ENCODE peak calls at places on chromosome 21, in six cellular contexts. One of them, this sample, is unnamed.

GRCh38 chr21:42417533-42417932 is 13.8 kb downstream of the UBASH3A start:
- DNase-seq in OCI-LY7: no peak
- DNase-seq in pancreas: no peak
- DNase-seq in uterus: no peak
- DNase-seq in heart left ventricle: no peak
- DNase-seq in hepatocyte: no peak
- DNase-seq in this sample: no peak

GRCh38 chr21:42317341-42317741 is 2.1 kb upstream of the TFF3 start:
- DNase-seq in OCI-LY7: no peak
- DNase-seq in pancreas: no peak
- DNase-seq in uterus: peak; percentile 3
- DNase-seq in heart left ventricle: no peak
- DNase-seq in hepatocyte: no peak
- DNase-seq in this sample: no peak

GRCh38 chr21:36436829-36437744 is 42.8 kb downstream of the CLDN14 start:
- DNase-seq in OCI-LY7: no peak
- DNase-seq in pancreas: no peak
- DNase-seq in uterus: no peak
- DNase-seq in heart left ventricle: no peak
- DNase-seq in hepatocyte: no peak
- DNase-seq in this sample: no peak

GRCh38 chr21:43881283-43881682 is 16.3 kb downstream of the AGPAT3 start:
- DNase-seq in OCI-LY7: no peak
- DNase-seq in pancreas: no peak
- DNase-seq in uterus: no peak
- DNase-seq in heart left ventricle: no peak
- DNase-seq in hepatocyte: no peak
- DNase-seq in this sample: no peak

GRCh38 chr21:36079010-36079649 is 9.3 kb downstream of the CBR1 start:
- DNase-seq in OCI-LY7: no peak
- DNase-seq in pancreas: no peak
- DNase-seq in uterus: no peak
- DNase-seq in heart left ventricle: no peak
- DNase-seq in hepatocyte: no peak
- DNase-seq in this sample: no peak

GRCh38 chr21:41966872-41967621 is 13.2 kb upstream of the C2CD2 start:
- DNase-seq in OCI-LY7: no peak
- DNase-seq in pancreas: peak; percentile 8
- DNase-seq in uterus: peak; percentile 6
- DNase-seq in heart left ventricle: no peak
- DNase-seq in hepatocyte: no peak
- DNase-seq in this sample: no peak

GRCh38 chr21:25254491-25255174 is 352.6 kb downstream of the MRPL39 start:
- DNase-seq in OCI-LY7: no peak
- DNase-seq in pancreas: no peak
- DNase-seq in uterus: no peak
- DNase-seq in heart left ventricle: no peak
- DNase-seq in hepatocyte: no peak
- DNase-seq in this sample: no peak

GRCh38 chr21:42056468-42056867 is 14.6 kb upstream of the UMODL1 start:
- DNase-seq in OCI-LY7: no peak
- DNase-seq in pancreas: no peak
- DNase-seq in uterus: no peak
- DNase-seq in heart left ventricle: no peak
- DNase-seq in hepatocyte: peak; percentile 44
- DNase-seq in this sample: no peak

GRCh38 chr21:26964379-26964778 is 2.5 kb downstream of the ADAMTS5 start:
- DNase-seq in OCI-LY7: no peak
- DNase-seq in pancreas: no peak
- DNase-seq in uterus: peak; percentile 90
- DNase-seq in heart left ventricle: peak; percentile 66
- DNase-seq in hepatocyte: no peak
- DNase-seq in this sample: no peak

GRCh38 chr21:42850866-42851391 is 28.4 kb downstream of the WDR4 start:
- DNase-seq in OCI-LY7: peak; percentile 34
- DNase-seq in pancreas: no peak
- DNase-seq in uterus: no peak
- DNase-seq in heart left ventricle: no peak
- DNase-seq in hepatocyte: no peak
- DNase-seq in this sample: no peak

GRCh38 chr21:42405064-42406059 is 1.7 kb downstream of the UBASH3A start:
- DNase-seq in OCI-LY7: no peak
- DNase-seq in pancreas: no peak
- DNase-seq in uterus: no peak
- DNase-seq in heart left ventricle: no peak
- DNase-seq in hepatocyte: no peak
- DNase-seq in this sample: no peak

GRCh38 chr21:38384246-38384576 is 114.1 kb downstream of the ERG start:
- DNase-seq in OCI-LY7: no peak
- DNase-seq in pancreas: no peak
- DNase-seq in uterus: no peak
- DNase-seq in heart left ventricle: no peak
- DNase-seq in hepatocyte: no peak
- DNase-seq in this sample: no peak

GRCh38 chr21:26112979-26113378 is 57.6 kb downstream of the APP start:
- DNase-seq in OCI-LY7: no peak
- DNase-seq in pancreas: no peak
- DNase-seq in uterus: no peak
- DNase-seq in heart left ventricle: no peak
- DNase-seq in hepatocyte: no peak
- DNase-seq in this sample: no peak

GRCh38 chr21:42060166-42060565 is 11.0 kb upstream of the UMODL1 start:
- DNase-seq in OCI-LY7: no peak
- DNase-seq in pancreas: no peak
- DNase-seq in uterus: no peak
- DNase-seq in heart left ventricle: peak; percentile 59
- DNase-seq in hepatocyte: no peak
- DNase-seq in this sample: no peak

GRCh38 chr21:17466166-17466565 is 46.7 kb upstream of the CXADR start:
- DNase-seq in OCI-LY7: no peak
- DNase-seq in pancreas: no peak
- DNase-seq in uterus: no peak
- DNase-seq in heart left ventricle: no peak
- DNase-seq in hepatocyte: peak; percentile 64
- DNase-seq in this sample: no peak

GRCh38 chr21:24224411-24224810 is 1382.9 kb downstream of the MRPL39 start:
- DNase-seq in OCI-LY7: no peak
- DNase-seq in pancreas: no peak
- DNase-seq in uterus: no peak
- DNase-seq in heart left ventricle: no peak
- DNase-seq in hepatocyte: no peak
- DNase-seq in this sample: no peak

GRCh38 chr21:38958940-38959685 is 153.4 kb downstream of the ETS2 start:
- DNase-seq in OCI-LY7: no peak
- DNase-seq in pancreas: no peak
- DNase-seq in uterus: peak; percentile 86
- DNase-seq in heart left ventricle: no peak
- DNase-seq in hepatocyte: peak; percentile 71
- DNase-seq in this sample: no peak

GRCh38 chr21:31335957-31336738 is 7.9 kb downstream of the TIAM1 start:
- DNase-seq in OCI-LY7: no peak
- DNase-seq in pancreas: no peak
- DNase-seq in uterus: no peak
- DNase-seq in heart left ventricle: no peak
- DNase-seq in hepatocyte: peak; percentile 27
- DNase-seq in this sample: no peak

GRCh38 chr21:15442743-15443142 is 287.0 kb upstream of the USP25 start:
- DNase-seq in OCI-LY7: no peak
- DNase-seq in pancreas: no peak
- DNase-seq in uterus: no peak
- DNase-seq in heart left ventricle: no peak
- DNase-seq in hepatocyte: no peak
- DNase-seq in this sample: no peak

GRCh38 chr21:26199471-26199870 is 28.9 kb upstream of the APP start:
- DNase-seq in OCI-LY7: no peak
- DNase-seq in pancreas: no peak
- DNase-seq in uterus: no peak
- DNase-seq in heart left ventricle: no peak
- DNase-seq in hepatocyte: no peak
- DNase-seq in this sample: no peak

GRCh38 chr21:18049461-18049860 is 195.2 kb upstream of the CHODL start:
- DNase-seq in OCI-LY7: no peak
- DNase-seq in pancreas: no peak
- DNase-seq in uterus: no peak
- DNase-seq in heart left ventricle: no peak
- DNase-seq in hepatocyte: no peak
- DNase-seq in this sample: no peak

GRCh38 chr21:37145635-37146111 is 72.6 kb downstream of the TTC3 start:
- DNase-seq in OCI-LY7: no peak
- DNase-seq in pancreas: no peak
- DNase-seq in uterus: no peak
- DNase-seq in heart left ventricle: no peak
- DNase-seq in hepatocyte: no peak
- DNase-seq in this sample: no peak

GRCh38 chr21:29305068-29305467 is 6.3 kb downstream of the BACH1 start:
- DNase-seq in OCI-LY7: no peak
- DNase-seq in pancreas: no peak
- DNase-seq in uterus: no peak
- DNase-seq in heart left ventricle: no peak
- DNase-seq in hepatocyte: no peak
- DNase-seq in this sample: no peak
- H3K4me1 ChIP-seq in OCI-LY7: peaks cover 54% of the 10 kb centered on the region
- H3K4me1 ChIP-seq in pancreas: peaks cover 17% of the 10 kb centered on the region
- H3K4me1 ChIP-seq in uterus: peaks cover 4% of the 10 kb centered on the region
- H3K4me1 ChIP-seq in heart left ventricle: peaks cover 43% of the 10 kb centered on the region
- H3K4me1 ChIP-seq in hepatocyte: peaks cover 56% of the 10 kb centered on the region
- H3K4me1 ChIP-seq in this sample: peaks cover 30% of the 10 kb centered on the region

GRCh38 chr21:44927587-44928461 is 7.1 kb upstream of the ITGB2 start:
- DNase-seq in OCI-LY7: peak; percentile 73
- DNase-seq in pancreas: no peak
- DNase-seq in uterus: no peak
- DNase-seq in heart left ventricle: peak; percentile 84
- DNase-seq in hepatocyte: peak; percentile 45
- DNase-seq in this sample: peak; percentile 90

GRCh38 chr21:44929242-44929798 is 8.6 kb upstream of the ITGB2 start:
- DNase-seq in OCI-LY7: no peak
- DNase-seq in pancreas: no peak
- DNase-seq in uterus: no peak
- DNase-seq in heart left ventricle: peak; percentile 17
- DNase-seq in hepatocyte: no peak
- DNase-seq in this sample: no peak

GRCh38 chr21:44925027-44925755 is 4.5 kb upstream of the ITGB2 start:
- DNase-seq in OCI-LY7: no peak
- DNase-seq in pancreas: no peak
- DNase-seq in uterus: no peak
- DNase-seq in heart left ventricle: no peak
- DNase-seq in hepatocyte: no peak
- DNase-seq in this sample: no peak

GRCh38 chr21:44926364-44927101 is 5.8 kb upstream of the ITGB2 start:
- DNase-seq in OCI-LY7: no peak
- DNase-seq in pancreas: no peak
- DNase-seq in uterus: no peak
- DNase-seq in heart left ventricle: no peak
- DNase-seq in hepatocyte: no peak
- DNase-seq in this sample: no peak

GRCh38 chr21:44927259-44927586 is 6.5 kb upstream of the ITGB2 start:
- DNase-seq in OCI-LY7: no peak
- DNase-seq in pancreas: no peak
- DNase-seq in uterus: no peak
- DNase-seq in heart left ventricle: no peak
- DNase-seq in hepatocyte: no peak
- DNase-seq in this sample: peak; percentile 55
- H3K4me1 ChIP-seq in OCI-LY7: peaks cover 53% of the 10 kb centered on the region
- H3K4me1 ChIP-seq in pancreas: peaks cover 2% of the 10 kb centered on the region
- H3K4me1 ChIP-seq in uterus: peaks cover 11% of the 10 kb centered on the region
- H3K4me1 ChIP-seq in heart left ventricle: peaks cover 7% of the 10 kb centered on the region
- H3K4me1 ChIP-seq in hepatocyte: peaks cover 23% of the 10 kb centered on the region
- H3K4me1 ChIP-seq in this sample: peaks cover 86% of the 10 kb centered on the region

GRCh38 chr21:33219300-33219699 is 10.4 kb upstream of the IFNAR2 start:
- DNase-seq in OCI-LY7: no peak
- DNase-seq in pancreas: no peak
- DNase-seq in uterus: no peak
- DNase-seq in heart left ventricle: no peak
- DNase-seq in hepatocyte: no peak
- DNase-seq in this sample: no peak
- H3K4me1 ChIP-seq in OCI-LY7: peaks cover 51% of the 10 kb centered on the region
- H3K4me1 ChIP-seq in pancreas: no peaks in the 10 kb centered on the region
- H3K4me1 ChIP-seq in uterus: no peaks in the 10 kb centered on the region
- H3K4me1 ChIP-seq in heart left ventricle: no peaks in the 10 kb centered on the region
- H3K4me1 ChIP-seq in hepatocyte: no peaks in the 10 kb centered on the region
- H3K4me1 ChIP-seq in this sample: peaks cover 54% of the 10 kb centered on the region

GRCh38 chr21:32387151-32387550 is 5.7 kb downstream of the URB1 start:
- DNase-seq in OCI-LY7: no peak
- DNase-seq in pancreas: no peak
- DNase-seq in uterus: no peak
- DNase-seq in heart left ventricle: no peak
- DNase-seq in hepatocyte: no peak
- DNase-seq in this sample: no peak

GRCh38 chr21:32383812-32384211 is 9.0 kb downstream of the URB1 start:
- DNase-seq in OCI-LY7: no peak
- DNase-seq in pancreas: no peak
- DNase-seq in uterus: no peak
- DNase-seq in heart left ventricle: no peak
- DNase-seq in hepatocyte: no peak
- DNase-seq in this sample: no peak

GRCh38 chr21:32388306-32388705 is 4.5 kb downstream of the URB1 start:
- DNase-seq in OCI-LY7: peak; percentile 57
- DNase-seq in pancreas: no peak
- DNase-seq in uterus: no peak
- DNase-seq in heart left ventricle: no peak
- DNase-seq in hepatocyte: no peak
- DNase-seq in this sample: peak; percentile 38

GRCh38 chr21:32389337-32390015 is 3.3 kb downstream of the URB1 start:
- DNase-seq in OCI-LY7: no peak
- DNase-seq in pancreas: no peak
- DNase-seq in uterus: no peak
- DNase-seq in heart left ventricle: no peak
- DNase-seq in hepatocyte: no peak
- DNase-seq in this sample: no peak

DNA sequence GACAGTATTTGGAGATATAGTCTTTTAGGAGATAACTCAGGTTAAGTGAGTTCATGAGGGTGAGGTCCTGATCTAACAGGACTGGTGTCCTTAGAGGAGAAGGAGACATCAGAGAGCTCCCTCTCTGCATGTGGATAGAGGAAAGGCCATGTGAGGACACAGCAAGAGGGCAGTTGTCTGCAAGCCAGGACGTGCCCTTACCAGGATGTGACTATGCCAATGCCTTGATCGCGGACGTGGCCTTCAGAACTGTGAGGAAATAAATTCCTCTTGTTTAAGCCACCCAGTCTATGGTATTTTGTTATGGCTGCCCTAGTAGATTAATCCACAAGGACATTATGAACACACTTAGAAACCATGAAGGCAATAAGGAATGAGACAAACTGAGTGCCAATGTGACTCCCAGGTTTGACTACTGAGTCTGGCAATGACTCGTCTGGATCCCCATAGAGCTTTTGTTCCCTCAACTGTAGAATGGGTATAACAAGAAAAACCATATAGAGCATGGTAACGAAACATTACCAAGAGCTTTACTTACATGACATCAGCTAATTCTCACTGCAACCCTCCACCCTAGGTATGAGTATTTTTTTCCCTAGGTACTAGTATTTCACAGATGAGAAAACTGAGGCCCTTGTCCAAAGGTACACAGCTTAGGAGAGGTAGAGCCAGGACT is 6.5 kb downstream of the URB1 start:
- DNase-seq in OCI-LY7: no peak
- DNase-seq in pancreas: peak; percentile 29
- DNase-seq in uterus: no peak
- DNase-seq in heart left ventricle: no peak
- DNase-seq in hepatocyte: no peak
- DNase-seq in this sample: no peak
- H3K4me1 ChIP-seq in OCI-LY7: peaks cover 28% of the 10 kb centered on the region
- H3K4me1 ChIP-seq in pancreas: no peaks in the 10 kb centered on the region
- H3K4me1 ChIP-seq in uterus: no peaks in the 10 kb centered on the region
- H3K4me1 ChIP-seq in heart left ventricle: peaks cover 2% of the 10 kb centered on the region
- H3K4me1 ChIP-seq in hepatocyte: no peaks in the 10 kb centered on the region
- H3K4me1 ChIP-seq in this sample: peaks cover 2% of the 10 kb centered on the region

This sample was measured in CD8-positive, alpha-beta T cell.